ENCODE peak calls at places on chromosomes 3 and 15, in four cellular contexts. One of them, this sample, is unnamed.

GRCh38 chr15:64315136-64315661 is 40.8 kb downstream of the CSNK1G1 start:
- DNase-seq in lower lobe of right lung: no peak
- DNase-seq in cardiac muscle cell: no peak
- DNase-seq in left ventricle myocardium inferior: no peak
- DNase-seq in this sample: no peak

GRCh38 chr3:99118381-99118780 is 216.9 kb upstream of the DCBLD2 start:
- DNase-seq in left ventricle myocardium inferior: no peak
- DNase-seq in cardiac muscle cell: no peak
- DNase-seq in lower lobe of right lung: no peak
- DNase-seq in this sample: no peak

GRCh38 chr15:81548350-81549116 is 174.5 kb upstream of the TMC3 start:
- DNase-seq in left ventricle myocardium inferior: no peak
- DNase-seq in cardiac muscle cell: peak; percentile 7
- DNase-seq in lower lobe of right lung: no peak
- DNase-seq in this sample: no peak

GRCh38 chr3:187063286-187064081 is 75.8 kb downstream of the RPL39L start:
- DNase-seq in left ventricle myocardium inferior: no peak
- DNase-seq in cardiac muscle cell: peak; percentile 34
- DNase-seq in lower lobe of right lung: no peak
- DNase-seq in this sample: no peak

GRCh38 chr3:187641319-187641976 is 28.7 kb downstream of the SST start:
- DNase-seq in cardiac muscle cell: no peak
- DNase-seq in lower lobe of right lung: no peak
- DNase-seq in left ventricle myocardium inferior: no peak
- DNase-seq in this sample: no peak

GRCh38 chr3:135271562-135272290 is 476.7 kb downstream of the EPHB1 start:
- DNase-seq in left ventricle myocardium inferior: no peak
- DNase-seq in cardiac muscle cell: no peak
- DNase-seq in lower lobe of right lung: no peak
- DNase-seq in this sample: no peak

GRCh38 chr15:83065431-83065830 is 1.6 kb downstream of the BTBD1 start:
- DNase-seq in left ventricle myocardium inferior: no peak
- DNase-seq in lower lobe of right lung: no peak
- DNase-seq in cardiac muscle cell: no peak
- DNase-seq in this sample: no peak

GRCh38 chr3:183449391-183449790 is 21.0 kb upstream of the MCF2L2 start:
- DNase-seq in cardiac muscle cell: peak; percentile 56
- DNase-seq in left ventricle myocardium inferior: no peak
- DNase-seq in lower lobe of right lung: no peak
- DNase-seq in this sample: no peak

GRCh38 chr15:80514071-80514780 is 110.0 kb downstream of the ARNT2 start:
- DNase-seq in left ventricle myocardium inferior: no peak
- DNase-seq in cardiac muscle cell: peak; percentile 91
- DNase-seq in lower lobe of right lung: no peak
- DNase-seq in this sample: no peak

GRCh38 chr3:14861031-14861430 is 42.3 kb downstream of the FGD5 start:
- DNase-seq in lower lobe of right lung: no peak
- DNase-seq in left ventricle myocardium inferior: no peak
- DNase-seq in cardiac muscle cell: peak; percentile 30
- DNase-seq in this sample: no peak

GRCh38 chr3:134315286-134316106 is 58.8 kb downstream of the AMOTL2 start:
- DNase-seq in cardiac muscle cell: peak; percentile 90
- DNase-seq in left ventricle myocardium inferior: peak; percentile 83
- DNase-seq in lower lobe of right lung: no peak
- DNase-seq in this sample: no peak

GRCh38 chr15:88765212-88765611 is 38.0 kb upstream of the ACAN start:
- DNase-seq in lower lobe of right lung: no peak
- DNase-seq in left ventricle myocardium inferior: no peak
- DNase-seq in cardiac muscle cell: no peak
- DNase-seq in this sample: no peak

GRCh38 chr3:17894434-17895060 is 152.1 kb upstream of the TBC1D5 start:
- DNase-seq in cardiac muscle cell: peak; percentile 82
- DNase-seq in lower lobe of right lung: peak; percentile 50
- DNase-seq in left ventricle myocardium inferior: no peak
- DNase-seq in this sample: peak; percentile 2

GRCh38 chr3:197419696-197420095 is 121.3 kb upstream of the DLG1 start:
- DNase-seq in cardiac muscle cell: no peak
- DNase-seq in left ventricle myocardium inferior: no peak
- DNase-seq in lower lobe of right lung: no peak
- DNase-seq in this sample: no peak

GRCh38 chr15:26531489-26531888 is 241.4 kb downstream of the GABRB3 start:
- DNase-seq in lower lobe of right lung: no peak
- DNase-seq in cardiac muscle cell: no peak
- DNase-seq in left ventricle myocardium inferior: no peak
- DNase-seq in this sample: no peak
- H3K9me3 ChIP-seq in lower lobe of right lung: no peaks in the 10 kb centered on the region
- H3K9me3 ChIP-seq in cardiac muscle cell: no peaks in the 10 kb centered on the region
- H3K9me3 ChIP-seq in left ventricle myocardium inferior: peaks cover 31% of the 10 kb centered on the region
- H3K9me3 ChIP-seq in this sample: no peaks in the 10 kb centered on the region

DNA sequence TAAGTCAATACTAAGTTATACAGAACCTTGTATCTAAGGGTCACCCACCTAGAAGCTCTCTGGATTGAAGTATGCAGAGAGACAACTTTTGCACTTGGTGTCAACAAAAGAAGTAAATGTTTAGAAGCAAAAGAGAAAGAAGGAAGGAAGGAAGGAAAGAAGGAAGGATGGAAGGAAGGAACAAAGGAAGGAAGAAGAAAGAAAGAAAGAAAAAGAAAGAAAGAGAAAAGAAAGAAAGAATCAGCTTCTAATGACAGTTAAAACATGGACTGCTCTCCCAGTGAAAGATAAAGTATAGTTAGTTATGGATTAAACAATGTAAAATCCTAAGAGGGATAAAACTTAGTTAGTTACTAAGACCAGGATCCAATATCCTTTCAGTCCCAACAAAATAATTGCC is 613.8 kb upstream of the NR2F2 start:
- DNase-seq in left ventricle myocardium inferior: no peak
- DNase-seq in cardiac muscle cell: no peak
- DNase-seq in lower lobe of right lung: no peak
- DNase-seq in this sample: no peak
- H3K9me3 ChIP-seq in left ventricle myocardium inferior: no peaks in the 10 kb centered on the region
- H3K9me3 ChIP-seq in cardiac muscle cell: no peaks in the 10 kb centered on the region
- H3K9me3 ChIP-seq in lower lobe of right lung: no peaks in the 10 kb centered on the region
- H3K9me3 ChIP-seq in this sample: no peaks in the 10 kb centered on the region

GRCh38 chr3:44647771-44648170 is 761 bp upstream of the ZNF35 start:
- DNase-seq in left ventricle myocardium inferior: no peak
- DNase-seq in cardiac muscle cell: no peak
- DNase-seq in lower lobe of right lung: no peak
- DNase-seq in this sample: no peak

GRCh38 chr3:44643024-44643423 is 5.5 kb upstream of the ZNF35 start:
- DNase-seq in left ventricle myocardium inferior: no peak
- DNase-seq in cardiac muscle cell: no peak
- DNase-seq in lower lobe of right lung: no peak
- DNase-seq in this sample: no peak

GRCh38 chr3:44642337-44642736 is 6.2 kb upstream of the ZNF35 start:
- DNase-seq in left ventricle myocardium inferior: no peak
- DNase-seq in lower lobe of right lung: no peak
- DNase-seq in cardiac muscle cell: no peak
- DNase-seq in this sample: no peak
- H3K9me3 ChIP-seq in left ventricle myocardium inferior: peaks cover 89% of the 10 kb centered on the region
- H3K9me3 ChIP-seq in lower lobe of right lung: peaks cover 53% of the 10 kb centered on the region
- H3K9me3 ChIP-seq in cardiac muscle cell: peaks cover 3% of the 10 kb centered on the region
- H3K9me3 ChIP-seq in this sample: peaks cover 70% of the 10 kb centered on the region

GRCh38 chr3:13815088-13815683 is 64.7 kb downstream of the WNT7A start:
- DNase-seq in cardiac muscle cell: no peak
- DNase-seq in left ventricle myocardium inferior: no peak
- DNase-seq in lower lobe of right lung: no peak
- DNase-seq in this sample: no peak
- H3K9me3 ChIP-seq in cardiac muscle cell: no peaks in the 10 kb centered on the region
- H3K9me3 ChIP-seq in left ventricle myocardium inferior: peaks cover 61% of the 10 kb centered on the region
- H3K9me3 ChIP-seq in lower lobe of right lung: peaks cover 33% of the 10 kb centered on the region
- H3K9me3 ChIP-seq in this sample: peaks cover 2% of the 10 kb centered on the region

DNA sequence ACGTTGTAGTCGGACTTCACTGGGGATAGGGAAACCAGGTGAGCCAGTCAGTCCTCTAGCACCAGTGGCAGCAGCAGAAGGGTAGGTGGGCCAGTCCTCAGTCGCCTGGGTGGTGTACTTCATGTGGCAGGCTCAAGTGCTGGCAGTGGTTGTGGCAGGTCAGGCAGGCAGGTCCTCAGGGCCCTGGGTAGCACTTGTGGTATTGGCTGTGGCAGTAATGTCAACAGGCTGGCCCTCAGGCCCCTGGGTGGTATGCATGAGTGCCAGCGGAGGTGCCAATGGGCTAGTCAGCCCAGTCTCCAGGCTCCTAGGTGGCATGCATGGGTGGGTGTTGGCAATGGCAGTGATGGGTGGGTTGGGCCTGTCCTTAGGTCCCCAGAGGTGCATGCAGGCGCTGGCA is 40.6 kb downstream of the FAIM start:
- DNase-seq in left ventricle myocardium inferior: no peak
- DNase-seq in cardiac muscle cell: no peak
- DNase-seq in lower lobe of right lung: no peak
- DNase-seq in this sample: no peak
- H3K9me3 ChIP-seq in left ventricle myocardium inferior: peaks cover 40% of the 10 kb centered on the region
- H3K9me3 ChIP-seq in cardiac muscle cell: no peaks in the 10 kb centered on the region
- H3K9me3 ChIP-seq in lower lobe of right lung: peaks cover 29% of the 10 kb centered on the region
- H3K9me3 ChIP-seq in this sample: peaks cover 17% of the 10 kb centered on the region

GRCh38 chr15:20348291-20348899 is 193.2 kb downstream of the GOLGA6L6 start:
- DNase-seq in cardiac muscle cell: no peak
- DNase-seq in left ventricle myocardium inferior: no peak
- DNase-seq in lower lobe of right lung: no peak
- DNase-seq in this sample: no peak
- H3K9me3 ChIP-seq in cardiac muscle cell: peaks cover 44% of the 10 kb centered on the region
- H3K9me3 ChIP-seq in left ventricle myocardium inferior: peaks cover 33% of the 10 kb centered on the region
- H3K9me3 ChIP-seq in lower lobe of right lung: peaks cover 7% of the 10 kb centered on the region
- H3K9me3 ChIP-seq in this sample: no peaks in the 10 kb centered on the region

GRCh38 chr15:22257047-22257667 is 176.8 kb downstream of the OR4M2 start:
- DNase-seq in left ventricle myocardium inferior: no peak
- DNase-seq in lower lobe of right lung: no peak
- DNase-seq in cardiac muscle cell: no peak
- DNase-seq in this sample: no peak
- H3K9me3 ChIP-seq in left ventricle myocardium inferior: no peaks in the 10 kb centered on the region
- H3K9me3 ChIP-seq in lower lobe of right lung: no peaks in the 10 kb centered on the region
- H3K9me3 ChIP-seq in cardiac muscle cell: no peaks in the 10 kb centered on the region
- H3K9me3 ChIP-seq in this sample: no peaks in the 10 kb centered on the region

GRCh38 chr15:25054329-25054728 is 99.5 kb downstream of the SNRPN start:
- DNase-seq in left ventricle myocardium inferior: no peak
- DNase-seq in cardiac muscle cell: no peak
- DNase-seq in lower lobe of right lung: no peak
- DNase-seq in this sample: no peak

GRCh38 chr15:25054943-25055342 is 100.2 kb downstream of the SNRPN start:
- DNase-seq in cardiac muscle cell: no peak
- DNase-seq in left ventricle myocardium inferior: no peak
- DNase-seq in lower lobe of right lung: no peak
- DNase-seq in this sample: no peak

GRCh38 chr15:25057574-25057973 is 102.8 kb downstream of the SNRPN start:
- DNase-seq in lower lobe of right lung: peak; percentile 5
- DNase-seq in cardiac muscle cell: no peak
- DNase-seq in left ventricle myocardium inferior: no peak
- DNase-seq in this sample: no peak

GRCh38 chr15:25056484-25057429 is 102.0 kb downstream of the SNRPN start:
- DNase-seq in left ventricle myocardium inferior: no peak
- DNase-seq in cardiac muscle cell: no peak
- DNase-seq in lower lobe of right lung: no peak
- DNase-seq in this sample: no peak

GRCh38 chr15:25055356-25056068 is 100.7 kb downstream of the SNRPN start:
- DNase-seq in cardiac muscle cell: no peak
- DNase-seq in lower lobe of right lung: no peak
- DNase-seq in left ventricle myocardium inferior: no peak
- DNase-seq in this sample: no peak
- H3K9me3 ChIP-seq in cardiac muscle cell: peaks cover 17% of the 10 kb centered on the region
- H3K9me3 ChIP-seq in lower lobe of right lung: peaks cover 99% of the 10 kb centered on the region
- H3K9me3 ChIP-seq in left ventricle myocardium inferior: peaks cover 100% of the 10 kb centered on the region
- H3K9me3 ChIP-seq in this sample: peaks cover 74% of the 10 kb centered on the region

DNA sequence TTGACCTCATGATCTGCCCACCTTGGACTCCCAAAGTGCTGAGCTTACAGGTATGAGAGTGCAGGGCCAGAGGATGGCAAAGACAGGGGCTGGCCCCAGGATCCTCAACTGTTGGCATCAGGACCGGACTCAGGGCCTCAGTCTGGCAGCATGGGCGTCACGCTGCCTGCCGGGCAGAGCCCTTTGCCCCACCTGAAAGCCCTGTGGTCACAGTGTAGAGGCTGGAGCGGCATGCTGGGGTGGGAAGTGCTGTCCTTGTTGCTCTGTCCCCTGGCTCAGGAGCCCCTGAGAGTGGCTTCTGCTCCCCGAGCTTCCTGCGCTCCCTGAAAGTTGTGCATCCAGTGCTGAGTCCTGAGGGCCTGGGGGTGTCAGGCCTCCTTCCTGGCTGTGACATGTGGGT is 147.1 kb downstream of the OR4M2 start:
- DNase-seq in left ventricle myocardium inferior: no peak
- DNase-seq in cardiac muscle cell: no peak
- DNase-seq in lower lobe of right lung: no peak
- DNase-seq in this sample: no peak
- H3K9me3 ChIP-seq in left ventricle myocardium inferior: no peaks in the 10 kb centered on the region
- H3K9me3 ChIP-seq in cardiac muscle cell: peaks cover 9% of the 10 kb centered on the region
- H3K9me3 ChIP-seq in lower lobe of right lung: no peaks in the 10 kb centered on the region
- H3K9me3 ChIP-seq in this sample: no peaks in the 10 kb centered on the region

This sample was measured in Panc1.